ENCODE peak calls at places on chromosomes 3 and 15, in nine cellular contexts. One of them, this sample, is unnamed.

GRCh38 chr3:37920156-37920686 is 58.5 kb downstream of the CTDSPL start:
- DNase-seq in HFF-Myc: no peak
- DNase-seq in stomach: no peak
- DNase-seq in astrocyte of the spinal cord: no peak
- DNase-seq in heart left ventricle: no peak
- DNase-seq in PC-3: no peak
- DNase-seq in A549: no peak
- DNase-seq in fibroblast of pulmonary artery: no peak
- DNase-seq in prostate gland: no peak
- DNase-seq in this sample: no peak

GRCh38 chr15:61621146-61621545 is 392.0 kb upstream of the RORA start:
- DNase-seq in HFF-Myc: no peak
- DNase-seq in stomach: no peak
- DNase-seq in astrocyte of the spinal cord: no peak
- DNase-seq in heart left ventricle: no peak
- DNase-seq in PC-3: peak
- DNase-seq in A549: no peak
- DNase-seq in fibroblast of pulmonary artery: peak
- DNase-seq in prostate gland: peak
- DNase-seq in this sample: no peak

GRCh38 chr3:100516843-100517242 is 24.4 kb downstream of the TMEM45A start:
- DNase-seq in HFF-Myc: peak
- DNase-seq in stomach: no peak
- DNase-seq in astrocyte of the spinal cord: peak
- DNase-seq in heart left ventricle: no peak
- DNase-seq in PC-3: no peak
- DNase-seq in A549: no peak
- DNase-seq in fibroblast of pulmonary artery: peak
- DNase-seq in prostate gland: no peak
- DNase-seq in this sample: no peak

GRCh38 chr15:64152507-64153387 is 1.2 kb downstream of the SNX22 start:
- DNase-seq in HFF-Myc: no peak
- DNase-seq in stomach: no peak
- DNase-seq in astrocyte of the spinal cord: no peak
- DNase-seq in heart left ventricle: no peak
- DNase-seq in PC-3: no peak
- DNase-seq in A549: no peak
- DNase-seq in fibroblast of pulmonary artery: no peak
- DNase-seq in prostate gland: no peak
- DNase-seq in this sample: no peak

GRCh38 chr3:123719785-123720531 is 135.1 kb upstream of the HACD2 start:
- DNase-seq in HFF-Myc: no peak
- DNase-seq in stomach: no peak
- DNase-seq in astrocyte of the spinal cord: no peak
- DNase-seq in heart left ventricle: no peak
- DNase-seq in PC-3: no peak
- DNase-seq in A549: no peak
- DNase-seq in fibroblast of pulmonary artery: no peak
- DNase-seq in prostate gland: peak
- DNase-seq in this sample: no peak

GRCh38 chr3:179236676-179237301 is 14.1 kb downstream of the KCNMB3 start:
- DNase-seq in HFF-Myc: no peak
- DNase-seq in stomach: no peak
- DNase-seq in astrocyte of the spinal cord: no peak
- DNase-seq in heart left ventricle: no peak
- DNase-seq in PC-3: no peak
- DNase-seq in A549: no peak
- DNase-seq in fibroblast of pulmonary artery: no peak
- DNase-seq in prostate gland: no peak
- DNase-seq in this sample: no peak

GRCh38 chr3:159273608-159274007 is 471.8 kb downstream of the MFSD1 start:
- DNase-seq in HFF-Myc: peak
- DNase-seq in stomach: no peak
- DNase-seq in astrocyte of the spinal cord: peak
- DNase-seq in heart left ventricle: no peak
- DNase-seq in PC-3: peak
- DNase-seq in A549: no peak
- DNase-seq in fibroblast of pulmonary artery: peak
- DNase-seq in prostate gland: no peak
- DNase-seq in this sample: peak

GRCh38 chr3:185595520-185595919 is 9.4 kb downstream of the SENP2 start:
- DNase-seq in HFF-Myc: no peak
- DNase-seq in stomach: no peak
- DNase-seq in astrocyte of the spinal cord: no peak
- DNase-seq in heart left ventricle: no peak
- DNase-seq in PC-3: no peak
- DNase-seq in A549: no peak
- DNase-seq in fibroblast of pulmonary artery: no peak
- DNase-seq in prostate gland: no peak
- DNase-seq in this sample: no peak

GRCh38 chr3:50502584-50503423 is 630 bp downstream of the CACNA2D2 start:
- DNase-seq in HFF-Myc: no peak
- DNase-seq in stomach: no peak
- DNase-seq in astrocyte of the spinal cord: no peak
- DNase-seq in heart left ventricle: no peak
- DNase-seq in PC-3: no peak
- DNase-seq in A549: no peak
- DNase-seq in fibroblast of pulmonary artery: no peak
- DNase-seq in prostate gland: no peak
- DNase-seq in this sample: no peak

GRCh38 chr3:149781216-149781615 is 11.1 kb downstream of the ANKUB1 start:
- DNase-seq in HFF-Myc: no peak
- DNase-seq in stomach: no peak
- DNase-seq in astrocyte of the spinal cord: no peak
- DNase-seq in heart left ventricle: no peak
- DNase-seq in PC-3: no peak
- DNase-seq in A549: no peak
- DNase-seq in fibroblast of pulmonary artery: no peak
- DNase-seq in prostate gland: no peak
- DNase-seq in this sample: no peak

GRCh38 chr3:184145120-184145524 is 10.0 kb downstream of the EIF2B5 start:
- DNase-seq in HFF-Myc: no peak
- DNase-seq in stomach: peak
- DNase-seq in astrocyte of the spinal cord: peak
- DNase-seq in heart left ventricle: no peak
- DNase-seq in PC-3: peak
- DNase-seq in A549: peak
- DNase-seq in fibroblast of pulmonary artery: peak
- DNase-seq in prostate gland: peak
- DNase-seq in this sample: peak

GRCh38 chr3:122416966-122417365 is 1.1 kb upstream of the WDR5B start:
- DNase-seq in HFF-Myc: no peak
- DNase-seq in stomach: no peak
- DNase-seq in astrocyte of the spinal cord: peak
- DNase-seq in heart left ventricle: no peak
- DNase-seq in PC-3: no peak
- DNase-seq in A549: no peak
- DNase-seq in fibroblast of pulmonary artery: peak
- DNase-seq in prostate gland: no peak
- DNase-seq in this sample: no peak

GRCh38 chr3:177932346-177932745 is 603.9 kb upstream of the KCNMB2 start:
- DNase-seq in HFF-Myc: no peak
- DNase-seq in stomach: no peak
- DNase-seq in astrocyte of the spinal cord: no peak
- DNase-seq in heart left ventricle: no peak
- DNase-seq in PC-3: peak
- DNase-seq in A549: no peak
- DNase-seq in fibroblast of pulmonary artery: peak
- DNase-seq in prostate gland: no peak
- DNase-seq in this sample: no peak

GRCh38 chr15:90362936-90363212 is 10.8 kb downstream of the ZNF774 start:
- DNase-seq in HFF-Myc: peak
- DNase-seq in stomach: no peak
- DNase-seq in astrocyte of the spinal cord: peak
- DNase-seq in heart left ventricle: no peak
- DNase-seq in PC-3: peak
- DNase-seq in A549: no peak
- DNase-seq in fibroblast of pulmonary artery: peak
- DNase-seq in prostate gland: no peak
- DNase-seq in this sample: no peak

GRCh38 chr15:69697913-69698312 is 245.3 kb downstream of the RPLP1 start:
- DNase-seq in HFF-Myc: no peak
- DNase-seq in stomach: no peak
- DNase-seq in astrocyte of the spinal cord: no peak
- DNase-seq in heart left ventricle: peak
- DNase-seq in PC-3: no peak
- DNase-seq in A549: no peak
- DNase-seq in fibroblast of pulmonary artery: no peak
- DNase-seq in prostate gland: no peak
- DNase-seq in this sample: no peak

GRCh38 chr3:4988815-4989648 is 9.8 kb downstream of the BHLHE40 start:
- DNase-seq in HFF-Myc: no peak
- DNase-seq in stomach: no peak
- DNase-seq in astrocyte of the spinal cord: no peak
- DNase-seq in heart left ventricle: no peak
- DNase-seq in PC-3: peak
- DNase-seq in A549: no peak
- DNase-seq in fibroblast of pulmonary artery: no peak
- DNase-seq in prostate gland: peak
- DNase-seq in this sample: peak

GRCh38 chr3:165256554-165256953 is 60.4 kb upstream of the SLITRK3 start:
- DNase-seq in HFF-Myc: no peak
- DNase-seq in stomach: no peak
- DNase-seq in astrocyte of the spinal cord: no peak
- DNase-seq in heart left ventricle: no peak
- DNase-seq in PC-3: peak
- DNase-seq in A549: no peak
- DNase-seq in fibroblast of pulmonary artery: no peak
- DNase-seq in prostate gland: no peak
- DNase-seq in this sample: no peak

GRCh38 chr15:36601497-36601932 is 22.1 kb downstream of the CDIN1 start:
- DNase-seq in HFF-Myc: no peak
- DNase-seq in stomach: no peak
- DNase-seq in astrocyte of the spinal cord: peak
- DNase-seq in heart left ventricle: no peak
- DNase-seq in PC-3: peak
- DNase-seq in A549: no peak
- DNase-seq in fibroblast of pulmonary artery: peak
- DNase-seq in prostate gland: no peak
- DNase-seq in this sample: no peak

GRCh38 chr3:77780621-77781020 is 740.7 kb downstream of the ROBO2 start:
- DNase-seq in HFF-Myc: no peak
- DNase-seq in stomach: no peak
- DNase-seq in astrocyte of the spinal cord: no peak
- DNase-seq in heart left ventricle: no peak
- DNase-seq in PC-3: no peak
- DNase-seq in A549: no peak
- DNase-seq in fibroblast of pulmonary artery: no peak
- DNase-seq in prostate gland: no peak
- DNase-seq in this sample: no peak
- H3K4me3 ChIP-seq in HFF-Myc: no peak
- H3K4me3 ChIP-seq in stomach: no peak
- H3K4me3 ChIP-seq in astrocyte of the spinal cord: no peak
- H3K4me3 ChIP-seq in heart left ventricle: no peak
- H3K4me3 ChIP-seq in PC-3: no peak
- H3K4me3 ChIP-seq in A549: no peak
- H3K4me3 ChIP-seq in fibroblast of pulmonary artery: no peak
- H3K4me3 ChIP-seq in prostate gland: no peak
- H3K4me3 ChIP-seq in this sample: no peak

GRCh38 chr3:127039719-127040118 is 56.8 kb downstream of the PLXNA1 start:
- DNase-seq in HFF-Myc: no peak
- DNase-seq in stomach: no peak
- DNase-seq in astrocyte of the spinal cord: no peak
- DNase-seq in heart left ventricle: peak
- DNase-seq in PC-3: no peak
- DNase-seq in A549: no peak
- DNase-seq in fibroblast of pulmonary artery: no peak
- DNase-seq in prostate gland: no peak
- DNase-seq in this sample: no peak
- TF ChIP-seq CTCF in HFF-Myc: no peak
- TF ChIP-seq CTCF in stomach: no peak
- TF ChIP-seq CTCF in astrocyte of the spinal cord: no peak
- TF ChIP-seq CTCF in heart left ventricle: no peak
- TF ChIP-seq CTCF in PC-3: no peak
- TF ChIP-seq CTCF in A549: no peak
- TF ChIP-seq CTCF in fibroblast of pulmonary artery: no peak
- TF ChIP-seq CTCF in prostate gland: no peak
- TF ChIP-seq CTCF in this sample: no peak

GRCh38 chr3:69560818-69561217 is 174.9 kb upstream of the FRMD4B start:
- DNase-seq in HFF-Myc: no peak
- DNase-seq in stomach: no peak
- DNase-seq in astrocyte of the spinal cord: no peak
- DNase-seq in heart left ventricle: no peak
- DNase-seq in PC-3: no peak
- DNase-seq in A549: no peak
- DNase-seq in fibroblast of pulmonary artery: peak
- DNase-seq in prostate gland: no peak
- DNase-seq in this sample: no peak

GRCh38 chr3:69566256-69566655 is 173.0 kb upstream of the MITF start:
- DNase-seq in HFF-Myc: no peak
- DNase-seq in stomach: no peak
- DNase-seq in astrocyte of the spinal cord: no peak
- DNase-seq in heart left ventricle: no peak
- DNase-seq in PC-3: no peak
- DNase-seq in A549: no peak
- DNase-seq in fibroblast of pulmonary artery: no peak
- DNase-seq in prostate gland: no peak
- DNase-seq in this sample: no peak

GRCh38 chr3:69562001-69562400 is 176.1 kb upstream of the FRMD4B start:
- DNase-seq in HFF-Myc: no peak
- DNase-seq in stomach: no peak
- DNase-seq in astrocyte of the spinal cord: no peak
- DNase-seq in heart left ventricle: no peak
- DNase-seq in PC-3: no peak
- DNase-seq in A549: no peak
- DNase-seq in fibroblast of pulmonary artery: peak
- DNase-seq in prostate gland: no peak
- DNase-seq in this sample: no peak

GRCh38 chr3:69565316-69565715 is 173.9 kb upstream of the MITF start:
- DNase-seq in HFF-Myc: no peak
- DNase-seq in stomach: no peak
- DNase-seq in astrocyte of the spinal cord: no peak
- DNase-seq in heart left ventricle: no peak
- DNase-seq in PC-3: no peak
- DNase-seq in A549: no peak
- DNase-seq in fibroblast of pulmonary artery: no peak
- DNase-seq in prostate gland: no peak
- DNase-seq in this sample: no peak

DNA sequence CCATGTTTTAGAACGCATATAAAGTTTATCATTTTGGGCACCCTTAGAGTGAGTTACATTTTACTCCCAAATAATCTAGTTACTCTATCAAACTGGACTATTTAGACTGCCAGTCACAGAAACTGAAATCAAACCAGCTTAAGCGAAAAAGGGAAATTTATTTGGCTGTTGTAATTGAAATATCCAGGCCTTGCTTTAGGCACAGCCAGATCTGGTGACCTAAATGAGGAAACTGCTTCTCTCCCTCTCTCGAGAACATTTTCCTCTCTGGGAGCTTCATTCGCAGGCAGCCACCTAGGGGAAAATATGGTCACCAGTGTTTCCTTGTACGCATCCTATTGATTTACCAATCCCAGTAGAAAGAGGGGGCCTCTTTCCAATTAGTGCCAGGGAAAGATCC is 175.3 kb upstream of the MITF start:
- DNase-seq in HFF-Myc: no peak
- DNase-seq in stomach: no peak
- DNase-seq in astrocyte of the spinal cord: no peak
- DNase-seq in heart left ventricle: no peak
- DNase-seq in PC-3: no peak
- DNase-seq in A549: no peak
- DNase-seq in fibroblast of pulmonary artery: no peak
- DNase-seq in prostate gland: no peak
- DNase-seq in this sample: no peak
- H3K4me3 ChIP-seq in HFF-Myc: no peak
- H3K4me3 ChIP-seq in stomach: no peak
- H3K4me3 ChIP-seq in astrocyte of the spinal cord: no peak
- H3K4me3 ChIP-seq in heart left ventricle: no peak
- H3K4me3 ChIP-seq in PC-3: no peak
- H3K4me3 ChIP-seq in A549: no peak
- H3K4me3 ChIP-seq in fibroblast of pulmonary artery: no peak
- H3K4me3 ChIP-seq in prostate gland: no peak
- H3K4me3 ChIP-seq in this sample: no peak

GRCh38 chr3:18295171-18295920 is 129.8 kb downstream of the SATB1 start:
- DNase-seq in HFF-Myc: peak
- DNase-seq in stomach: peak
- DNase-seq in astrocyte of the spinal cord: peak
- DNase-seq in heart left ventricle: no peak
- DNase-seq in PC-3: peak
- DNase-seq in A549: peak
- DNase-seq in fibroblast of pulmonary artery: peak
- DNase-seq in prostate gland: no peak
- DNase-seq in this sample: no peak
- TF ChIP-seq CTCF in HFF-Myc: peak
- TF ChIP-seq CTCF in stomach: no peak
- TF ChIP-seq CTCF in astrocyte of the spinal cord: peak
- TF ChIP-seq CTCF in heart left ventricle: peak
- TF ChIP-seq CTCF in PC-3: peak
- TF ChIP-seq CTCF in A549: peak
- TF ChIP-seq CTCF in fibroblast of pulmonary artery: peak
- TF ChIP-seq CTCF in prostate gland: peak
- TF ChIP-seq CTCF in this sample: peak